ENCODE peak calls at places on chromosomes 13 and 19, in ten cellular contexts. A, J, T, Q, P, Z, I, R, O and B are unnamed samples.

GRCh38 chr13:21130116-21130515 is 46.2 kb downstream of the SKA3 start:
- DNase-seq in A (no peak), J (no peak), T (no peak), Q (no peak), P (no peak), Z (no peak), I (no peak), R (no peak), O (no peak), B (no peak)

GRCh38 chr19:11446652-11447301 is 11.3 kb downstream of the PRKCSH start:
- DNase-seq in A (peak), J (no peak), T (peak), Q (peak), P (no peak), Z (peak), I (peak), R (no peak), O (no peak), B (peak)

GRCh38 chr19:18401580-18402112 is 4.2 kb upstream of the LRRC25 start:
- DNase-seq in A (peak), J (no peak), T (no peak), Q (no peak), P (no peak), Z (peak), I (no peak), R (no peak), O (peak), B (peak)

GRCh38 chr13:34435338-34435737 is 506.7 kb upstream of the NBEA start:
- DNase-seq in A (no peak), J (no peak), T (no peak), Q (no peak), P (no peak), Z (no peak), I (peak), R (peak), O (no peak), B (no peak)

GRCh38 chr13:91361755-91362271 is 14.3 kb downstream of the MIR17HG start:
- DNase-seq in A (no peak), J (no peak), T (no peak), Q (no peak), P (no peak), Z (no peak), I (no peak), R (no peak), O (peak), B (no peak)

GRCh38 chr13:98927954-98928927 is 49.6 kb downstream of the DOCK9 start:
- DNase-seq in A (peak), J (no peak), T (peak), Q (no peak), P (no peak), Z (no peak), I (peak), R (no peak), O (peak), B (no peak)

GRCh38 chr19:57954996-57955395 is 7.5 kb upstream of the ZNF256 start:
- DNase-seq in A (no peak), J (no peak), T (no peak), Q (no peak), P (no peak), Z (no peak), I (no peak), R (no peak), O (no peak), B (no peak)

GRCh38 chr19:12792048-12792852 is 964 bp downstream of the JUNB start:
- DNase-seq in A (peak), J (peak), T (peak), Q (peak), P (peak), Z (peak), I (peak), R (no peak), O (peak), B (peak)

GRCh38 chr19:35549879-35550523 is 4.6 kb downstream of the TMEM147 start:
- DNase-seq in A (no peak), J (no peak), T (no peak), Q (no peak), P (no peak), Z (no peak), I (no peak), R (no peak), O (no peak), B (no peak)

GRCh38 chr19:287381-287871 is 3.8 kb downstream of the PLPP2 start:
- DNase-seq in A (no peak), J (no peak), T (no peak), Q (peak), P (no peak), Z (no peak), I (no peak), R (no peak), O (no peak), B (no peak)

GRCh38 chr13:24292476-24292875 is 16.9 kb upstream of the C1QTNF9 start:
- DNase-seq in A (no peak), J (no peak), T (no peak), Q (peak), P (no peak), Z (no peak), I (no peak), R (no peak), O (no peak), B (no peak)

GRCh38 chr19:31347828-31348314 is 1.4 kb downstream of the TSHZ3 start:
- DNase-seq in A (no peak), J (no peak), T (no peak), Q (no peak), P (no peak), Z (no peak), I (no peak), R (no peak), O (no peak), B (no peak)

GRCh38 chr13:98173431-98173921 is 3.6 kb downstream of the RNF113B start:
- DNase-seq in A (peak), J (no peak), T (no peak), Q (no peak), P (peak), Z (no peak), I (peak), R (peak), O (peak), B (no peak)

GRCh38 chr13:42280537-42280936 is 8.6 kb downstream of the AKAP11 start:
- DNase-seq in A (no peak), J (no peak), T (no peak), Q (no peak), P (no peak), Z (no peak), I (no peak), R (no peak), O (no peak), B (no peak)

GRCh38 chr19:40365613-40366401 is 17.3 kb downstream of the PLD3 start:
- DNase-seq in A (peak), J (peak), T (peak), Q (peak), P (no peak), Z (peak), I (peak), R (no peak), O (no peak), B (no peak)

GRCh38 chr13:101209206-101209893 is 207.0 kb downstream of the NALCN start:
- DNase-seq in A (no peak), J (no peak), T (no peak), Q (no peak), P (no peak), Z (no peak), I (peak), R (no peak), O (no peak), B (no peak)

GRCh38 chr13:47039106-47039505 is 142.3 kb upstream of the HTR2A start:
- DNase-seq in A (no peak), J (no peak), T (no peak), Q (no peak), P (no peak), Z (no peak), I (no peak), R (no peak), O (no peak), B (no peak)

DNA sequence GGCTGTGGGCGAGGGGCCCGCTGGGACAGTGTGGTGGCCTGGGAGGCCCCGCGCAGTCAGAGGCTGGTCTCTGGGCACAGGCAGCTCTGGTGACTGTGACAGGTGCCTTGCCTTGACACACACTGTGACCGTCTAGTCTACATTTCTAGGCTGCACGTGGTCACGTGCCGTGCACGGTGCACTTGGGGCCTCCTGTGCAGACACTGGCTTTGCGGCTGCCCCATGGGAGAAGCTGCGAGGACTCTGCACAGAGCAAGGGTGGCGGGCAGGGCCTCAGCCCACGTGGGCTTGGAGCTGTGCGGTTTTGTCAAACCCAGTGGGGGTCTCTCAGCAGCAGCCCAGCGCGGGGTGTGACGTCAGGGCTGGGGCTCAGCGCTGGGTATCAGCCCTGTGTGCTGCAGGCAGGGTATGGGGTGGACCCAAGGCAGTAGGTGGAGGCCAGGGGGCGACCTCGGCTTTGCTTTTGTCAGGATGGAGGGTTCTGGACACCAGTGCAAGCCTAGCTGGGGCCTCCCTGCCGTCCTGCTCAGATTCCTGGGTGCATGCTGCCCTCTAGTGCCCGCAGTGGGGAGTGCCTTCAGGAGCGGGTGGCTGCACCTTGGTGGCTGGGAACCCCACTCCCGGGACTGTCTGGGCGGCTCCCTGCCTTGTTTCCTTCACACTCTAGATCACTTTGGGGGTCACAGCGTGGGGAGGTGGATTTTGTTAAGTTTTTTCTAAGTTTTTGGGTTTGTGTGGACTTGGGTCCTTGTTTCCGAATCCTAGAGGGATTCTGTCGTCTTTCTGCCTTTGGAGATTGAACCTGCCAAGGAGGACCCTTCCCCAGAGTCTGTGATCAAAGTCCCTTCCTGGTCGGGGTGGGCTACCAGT is 62.6 kb downstream of the KDM4B start:
- DNase-seq in A (peak), J (peak), T (peak), Q (peak), P (peak), Z (peak), I (peak), R (no peak), O (peak), B (peak)
- TF ChIP-seq POLR2AphosphoS5 in A (no peak), J (no peak), T (no peak), Q (no peak), P (no peak), Z (no peak), I (no peak), R (no peak), O (no peak), B (no peak)

DNA sequence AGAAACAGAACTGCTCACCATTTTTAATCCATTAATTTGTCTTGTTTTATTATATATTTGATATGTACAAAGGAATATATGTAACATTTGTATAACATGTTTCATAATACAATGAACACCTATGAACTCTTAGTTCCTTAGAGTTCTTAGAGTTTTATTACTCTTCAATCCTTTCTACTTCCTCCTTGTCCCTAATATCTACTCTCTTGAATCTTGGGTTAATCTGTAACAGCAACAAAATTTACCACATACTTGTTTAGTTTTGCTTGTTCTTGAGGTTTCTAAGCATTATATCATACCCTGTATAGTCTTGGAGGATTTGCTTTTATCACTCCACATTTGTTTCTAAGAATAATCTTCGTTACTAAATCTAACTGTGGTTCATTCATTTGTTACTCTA is 151.4 kb downstream of the PDS5B start:
- DNase-seq in A (no peak), J (no peak), T (no peak), Q (no peak), P (no peak), Z (no peak), I (no peak), R (no peak), O (no peak), B (no peak)
- H3K4me3 ChIP-seq in A (no peak), J (peak), T (no peak), Q (no peak), P (peak), Z (no peak), I (no peak), R (no peak), O (no peak), B (no peak)

GRCh38 chr19:4455742-4456565 is 1.6 kb downstream of the UBXN6 start:
- DNase-seq in A (no peak), J (no peak), T (peak), Q (no peak), P (peak), Z (peak), I (no peak), R (no peak), O (peak), B (peak)

GRCh38 chr19:4456843-4457653 is 546 bp downstream of the UBXN6 start:
- DNase-seq in A (peak), J (no peak), T (peak), Q (peak), P (peak), Z (peak), I (peak), R (no peak), O (no peak), B (peak)

GRCh38 chr19:4456566-4456842 is 1.1 kb downstream of the UBXN6 start:
- DNase-seq in A (no peak), J (no peak), T (peak), Q (no peak), P (peak), Z (no peak), I (peak), R (no peak), O (no peak), B (no peak)

GRCh38 chr19:4454952-4455738 is 2.4 kb downstream of the UBXN6 start:
- DNase-seq in A (no peak), J (no peak), T (no peak), Q (no peak), P (peak), Z (peak), I (no peak), R (no peak), O (no peak), B (no peak)

GRCh38 chr19:4457654-4458406 is at the start of gene UBXN6:
- DNase-seq in A (peak), J (peak), T (peak), Q (peak), P (peak), Z (peak), I (peak), R (peak), O (peak), B (peak)
- TF ChIP-seq POLR2AphosphoS5 in A (peak), J (peak), T (peak), Q (peak), P (peak), Z (no peak), I (peak), R (peak), O (no peak), B (peak)

GRCh38 chr19:2456301-2456570 is 523 bp downstream of the LMNB2 start:
- DNase-seq in A (no peak), J (no peak), T (no peak), Q (no peak), P (no peak), Z (no peak), I (no peak), R (no peak), O (no peak), B (no peak)

GRCh38 chr19:2455481-2456300 is 1.1 kb downstream of the LMNB2 start:
- DNase-seq in A (no peak), J (no peak), T (peak), Q (peak), P (no peak), Z (peak), I (no peak), R (no peak), O (no peak), B (peak)

GRCh38 chr19:2453431-2454025 is 3.2 kb downstream of the LMNB2 start:
- DNase-seq in A (no peak), J (no peak), T (no peak), Q (no peak), P (no peak), Z (no peak), I (no peak), R (no peak), O (no peak), B (no peak)

GRCh38 chr19:2454962-2455409 is 1.8 kb downstream of the LMNB2 start:
- DNase-seq in A (no peak), J (no peak), T (no peak), Q (no peak), P (no peak), Z (no peak), I (no peak), R (no peak), O (no peak), B (no peak)

DNA sequence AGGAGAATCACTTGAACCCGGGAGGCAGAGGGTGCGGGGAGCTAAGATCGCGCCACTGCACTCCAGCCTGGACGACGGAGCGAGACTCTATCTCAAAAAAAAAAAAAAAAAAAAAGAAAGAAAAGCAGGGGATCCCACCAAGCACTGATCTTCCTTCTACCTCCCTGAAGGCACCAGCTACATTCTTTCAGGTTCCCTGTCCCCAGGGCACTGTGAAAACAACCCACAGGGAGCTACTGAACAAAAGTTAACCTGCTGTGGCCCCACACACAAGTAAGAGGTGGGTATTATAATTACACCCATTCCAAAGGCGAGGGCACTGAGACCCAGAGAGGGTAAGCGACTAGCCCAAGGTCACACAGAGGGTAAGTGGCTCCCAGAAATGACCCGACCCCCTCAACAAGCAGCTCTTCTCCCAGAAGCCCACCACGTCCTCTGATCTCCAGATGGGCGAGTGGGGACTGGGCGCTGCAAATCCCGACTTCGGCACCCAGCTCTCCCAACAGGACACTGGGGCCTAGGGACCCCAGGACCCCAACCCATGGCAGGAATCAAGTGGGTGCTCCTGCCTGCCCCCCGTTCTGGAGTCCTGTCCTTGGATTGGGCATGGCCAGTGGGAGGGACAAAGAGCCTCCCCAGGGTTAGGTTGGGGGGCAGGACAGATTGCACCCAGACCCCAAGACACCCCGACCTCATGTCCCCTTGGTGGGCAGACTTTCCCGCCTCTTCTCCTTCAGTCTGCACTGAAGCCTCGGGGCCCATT is 2.4 kb downstream of the LMNB2 start:
- DNase-seq in A (no peak), J (no peak), T (no peak), Q (no peak), P (no peak), Z (no peak), I (no peak), R (no peak), O (no peak), B (no peak)
- H3K4me3 ChIP-seq in A (peak), J (no peak), T (no peak), Q (no peak), P (no peak), Z (no peak), I (no peak), R (no peak), O (no peak), B (no peak)

DNA sequence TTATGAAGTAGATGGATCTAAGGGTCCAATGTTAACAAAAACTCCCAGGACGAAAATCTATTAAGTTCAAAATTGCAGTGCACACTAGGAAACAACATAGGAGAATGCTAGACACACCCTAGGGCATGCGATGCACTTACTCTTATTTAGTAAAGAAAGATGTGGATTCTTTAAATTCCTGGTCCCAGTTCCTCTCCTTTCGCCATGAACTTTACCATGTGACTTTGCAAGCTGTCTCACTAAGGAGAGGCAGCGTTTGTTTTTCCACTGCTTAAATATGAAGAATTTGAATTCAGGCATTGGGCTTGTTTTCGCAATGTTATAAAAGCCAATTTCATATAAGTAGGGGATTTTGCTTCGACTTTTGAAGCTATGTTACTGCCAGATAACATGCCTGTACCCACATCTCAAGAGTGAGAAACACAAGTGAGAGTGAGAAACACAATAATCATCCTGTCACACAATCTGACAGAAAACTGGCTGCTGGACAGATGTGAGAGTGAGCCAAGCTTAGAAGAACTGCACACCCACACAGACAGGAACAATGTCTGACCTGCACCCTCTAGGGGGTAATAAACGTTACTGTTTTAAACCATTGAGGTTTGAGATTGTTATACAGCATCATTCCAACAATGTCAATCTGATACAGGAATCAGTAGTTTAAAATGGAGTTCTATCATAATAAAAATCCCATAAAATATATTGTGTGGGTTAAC is 1308.5 kb downstream of the SLITRK5 start:
- DNase-seq in A (peak), J (no peak), T (peak), Q (no peak), P (no peak), Z (no peak), I (no peak), R (no peak), O (no peak), B (no peak)
- TF ChIP-seq POLR2AphosphoS5 in A (no peak), J (no peak), T (no peak), Q (no peak), P (no peak), Z (no peak), I (no peak), R (no peak), O (no peak), B (no peak)

GRCh38 chr19:2270157-2270571 is 11.8 kb downstream of the PEAK3 start:
- DNase-seq in A (no peak), J (no peak), T (no peak), Q (no peak), P (peak), Z (peak), I (no peak), R (no peak), O (no peak), B (peak)

GRCh38 chr19:2266183-2266993 is 10.2 kb upstream of the JSRP1 start:
- DNase-seq in A (no peak), J (peak), T (peak), Q (peak), P (peak), Z (peak), I (peak), R (no peak), O (peak), B (peak)

GRCh38 chr19:2268861-2269243 is 12.6 kb upstream of the JSRP1 start:
- DNase-seq in A (no peak), J (no peak), T (no peak), Q (no peak), P (no peak), Z (no peak), I (no peak), R (no peak), O (no peak), B (no peak)

GRCh38 chr19:2269244-2270156 is 12.5 kb downstream of the PEAK3 start:
- DNase-seq in A (peak), J (peak), T (peak), Q (peak), P (peak), Z (peak), I (peak), R (peak), O (peak), B (peak)

DNA sequence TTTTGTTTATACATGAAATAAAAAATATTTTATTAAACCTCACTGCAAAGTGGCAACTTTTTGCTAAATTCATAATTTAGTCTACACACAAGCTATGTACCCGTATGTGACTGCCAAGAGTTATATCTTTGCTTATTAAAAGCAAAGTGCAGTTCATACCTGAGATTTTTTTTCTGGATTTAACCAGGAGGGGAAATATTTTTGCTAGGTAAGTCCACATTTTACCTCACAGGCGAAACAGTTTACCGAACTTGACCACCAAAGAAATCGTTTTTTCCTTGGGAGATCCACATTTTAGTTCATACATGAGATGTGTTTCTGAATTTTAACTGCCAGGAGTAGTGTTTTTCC is 12.2 kb upstream of the JSRP1 start:
- DNase-seq in A (no peak), J (no peak), T (no peak), Q (no peak), P (no peak), Z (no peak), I (no peak), R (no peak), O (no peak), B (no peak)
- H3K4me3 ChIP-seq in A (peak), J (peak), T (peak), Q (peak), P (peak), Z (peak), I (no peak), R (no peak), O (peak), B (peak)